ENCODE peak calls at places on chromosomes 7 and 10, in ten cellular contexts. V is stimulated activated CD8-positive, alpha-beta memory T cell treated with anti-CD3 and anti-CD28 coated beads, Interleukin-4, amount 100 ng/mL, for 4 hours; M is cardiac muscle cell; T is effector memory CD8-positive, alpha-beta T cell; J is activated naive CD4-positive, alpha-beta T cell; D is NCI-H774; W is heart right ventricle; Y is cerebellar nuclear complex; R is NCI-H1105; B is heart left ventricle. N is an unnamed sample.
A peak's percentile ranks its signal among the peaks of the same experiment; 100 is the strongest.

GRCh38 chr10:102120987-102121738 is 995 bp upstream of the LDB1 start:
- DNase-seq in V (no peak), M (peak; percentile 95), T (no peak), J (no peak), D (no peak), W (peak; percentile 47), Y (peak; percentile 18), R (no peak), B (peak; percentile 79), N (peak; percentile 60)

GRCh38 chr7:131633342-131633843 is 77.0 kb upstream of the PODXL start:
- DNase-seq in V (no peak), M (peak; percentile 60), T (no peak), J (no peak), D (no peak), W (no peak), Y (no peak), R (no peak), B (no peak), N (no peak)

GRCh38 chr7:159109092-159110035 is 35.3 kb downstream of the VIPR2 start:
- DNase-seq in V (no peak), M (no peak), T (no peak), J (no peak), D (peak; percentile 2), W (no peak), Y (no peak), R (peak; percentile 62), B (no peak), N (no peak)

GRCh38 chr10:102133373-102134195 is 744 bp downstream of the PPRC1 start:
- DNase-seq in V (peak; percentile 42), M (peak; percentile 85), T (no peak), J (peak; percentile 46), D (no peak), W (peak; percentile 67), Y (no peak), R (peak; percentile 23), B (peak; percentile 82), N (peak; percentile 93)

GRCh38 chr10:110837418-110838120 is 34.2 kb upstream of the PDCD4 start:
- DNase-seq in V (no peak), M (no peak), T (no peak), J (no peak), D (no peak), W (no peak), Y (no peak), R (no peak), B (no peak), N (no peak)

GRCh38 chr10:15789793-15790525 is 70.2 kb upstream of the ITGA8 start:
- DNase-seq in V (no peak), M (peak; percentile 87), T (no peak), J (no peak), D (no peak), W (no peak), Y (no peak), R (no peak), B (no peak), N (no peak)

GRCh38 chr7:5773661-5774086 is 7.8 kb downstream of the RNF216 start:
- DNase-seq in V (no peak), M (peak; percentile 92), T (no peak), J (no peak), D (no peak), W (no peak), Y (no peak), R (no peak), B (no peak), N (no peak)

GRCh38 chr10:24802378-24802777 is 78.7 kb upstream of the ARHGAP21 start:
- DNase-seq in V (no peak), M (no peak), T (no peak), J (no peak), D (no peak), W (no peak), Y (no peak), R (no peak), B (no peak), N (no peak)

N was measured in lower leg skin.